ENCODE peak calls at places on chromosome 19, in four cellular contexts. C is H1, K is H9, O is mesenchymal stem cell. Z is an unnamed sample.

GRCh38 chr19:35318679-35319448 is 10.1 kb upstream of the CD22 start:
- DNase-seq in K (peak), C (no peak), O (peak), Z (no peak)

GRCh38 chr19:45492627-45493470 is 4.0 kb downstream of the RTN2 start:
- DNase-seq in C (no peak), O (peak), K (peak), Z (peak)

GRCh38 chr19:30393046-30393445 is 20.9 kb downstream of the ZNF536 start:
- DNase-seq in O (no peak), K (no peak), C (no peak), Z (no peak)

GRCh38 chr19:13090511-13091231 is 12.0 kb downstream of the LYL1 start:
- DNase-seq in O (no peak), K (no peak), C (no peak), Z (no peak)

GRCh38 chr19:31515931-31516330 is 166.7 kb upstream of the TSHZ3 start:
- DNase-seq in O (peak), C (no peak), K (no peak), Z (no peak)

GRCh38 chr19:34317311-34317927 is 47.6 kb upstream of the GPI start:
- DNase-seq in C (no peak), K (no peak), O (peak), Z (peak)

GRCh38 chr19:45558399-45558878 is 26.2 kb downstream of the OPA3 start:
- DNase-seq in C (no peak), K (peak), O (peak), Z (peak)

GRCh38 chr19:14545716-14546082 is 16.3 kb downstream of the TECR start:
- DNase-seq in O (no peak), C (no peak), K (no peak), Z (no peak)

GRCh38 chr19:23283925-23284324 is 33.7 kb upstream of the ZNF724 start:
- DNase-seq in K (peak), C (peak), O (peak), Z (peak)

GRCh38 chr19:35791814-35792279 is 16.5 kb downstream of the ARHGAP33 start:
- DNase-seq in O (no peak), K (no peak), C (no peak), Z (no peak)

GRCh38 chr19:32613008-32613407 is 32.0 kb downstream of the PDCD5 start:
- DNase-seq in K (no peak), O (no peak), C (no peak), Z (no peak)

GRCh38 chr19:21910318-21910717 is 74.3 kb upstream of the ZNF43 start:
- DNase-seq in K (no peak), O (no peak), C (no peak), Z (no peak)

GRCh38 chr19:21065336-21065735 is 16.7 kb upstream of the ZNF714 start:
- DNase-seq in O (no peak), C (no peak), K (no peak), Z (no peak)

GRCh38 chr19:48969276-48970138 is 4.4 kb downstream of the FTL start:
- DNase-seq in K (peak), O (peak), C (no peak), Z (peak)

GRCh38 chr19:55275851-55276719 is 3.8 kb downstream of the HSPBP1 start:
- DNase-seq in C (no peak), K (no peak), O (no peak), Z (no peak)

GRCh38 chr19:32471095-32471494 is 65.5 kb downstream of the DPY19L3 start:
- DNase-seq in K (no peak), O (no peak), C (no peak), Z (no peak)

GRCh38 chr19:8517551-8518442 is 3.8 kb upstream of the ZNF414 start:
- DNase-seq in O (peak), K (no peak), C (no peak), Z (peak)

GRCh38 chr19:50791594-50792245 is 1.5 kb downstream of the ACP4 start:
- DNase-seq in K (no peak), C (no peak), O (no peak), Z (no peak)

GRCh38 chr19:51489113-51489512 is 10.8 kb downstream of the CEACAM18 start:
- DNase-seq in O (no peak), C (no peak), K (no peak), Z (no peak)

GRCh38 chr19:13241321-13242104 is 91.3 kb downstream of the IER2 start:
- DNase-seq in O (no peak), C (no peak), K (peak), Z (no peak)

GRCh38 chr19:49132974-49133609 is 13.7 kb downstream of the PPFIA3 start:
- DNase-seq in O (no peak), C (no peak), K (peak), Z (peak)

GRCh38 chr19:51552996-51553725 is 17.9 kb upstream of the ZNF175 start:
- DNase-seq in C (peak), K (peak), O (peak), Z (peak)

DNA sequence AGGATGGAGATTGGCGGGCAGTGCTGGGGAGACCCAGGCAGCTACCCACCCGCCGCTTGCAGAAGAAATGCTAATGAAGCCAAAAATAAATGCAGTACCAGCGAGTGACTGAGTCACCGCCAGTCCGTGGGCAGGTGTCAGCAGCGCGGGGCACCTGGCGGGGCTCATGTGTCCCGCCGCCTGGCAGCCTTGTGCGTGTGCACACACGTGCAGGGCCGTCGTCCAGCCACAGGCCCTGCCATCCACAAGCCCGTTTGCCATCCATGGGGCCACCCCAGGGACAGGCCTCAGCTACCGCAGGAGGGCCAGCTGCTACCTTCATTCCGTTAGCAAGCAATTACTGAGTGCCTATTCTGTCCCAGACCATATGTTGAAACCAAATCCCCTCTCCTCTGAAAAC is 20.5 kb downstream of the NCAN start:
- DNase-seq in O (no peak), C (no peak), K (no peak), Z (no peak)
- H3K23ac ChIP-seq in O (no peak), C (no peak), K (no peak), Z (no peak)

GRCh38 chr19:4511300-4512054 is 6.8 kb downstream of the PLIN4 start:
- DNase-seq in O (no peak), C (no peak), K (no peak), Z (no peak)
- H3K9ac ChIP-seq in O (no peak), C (no peak), K (no peak), Z (no peak)

GRCh38 chr19:11130824-11131455 is 24.6 kb downstream of the SPC24 start:
- DNase-seq in K (peak), C (no peak), O (peak), Z (peak)
- H3K4ac ChIP-seq in K (no peak), C (no peak), O (no peak), Z (no peak)

DNA sequence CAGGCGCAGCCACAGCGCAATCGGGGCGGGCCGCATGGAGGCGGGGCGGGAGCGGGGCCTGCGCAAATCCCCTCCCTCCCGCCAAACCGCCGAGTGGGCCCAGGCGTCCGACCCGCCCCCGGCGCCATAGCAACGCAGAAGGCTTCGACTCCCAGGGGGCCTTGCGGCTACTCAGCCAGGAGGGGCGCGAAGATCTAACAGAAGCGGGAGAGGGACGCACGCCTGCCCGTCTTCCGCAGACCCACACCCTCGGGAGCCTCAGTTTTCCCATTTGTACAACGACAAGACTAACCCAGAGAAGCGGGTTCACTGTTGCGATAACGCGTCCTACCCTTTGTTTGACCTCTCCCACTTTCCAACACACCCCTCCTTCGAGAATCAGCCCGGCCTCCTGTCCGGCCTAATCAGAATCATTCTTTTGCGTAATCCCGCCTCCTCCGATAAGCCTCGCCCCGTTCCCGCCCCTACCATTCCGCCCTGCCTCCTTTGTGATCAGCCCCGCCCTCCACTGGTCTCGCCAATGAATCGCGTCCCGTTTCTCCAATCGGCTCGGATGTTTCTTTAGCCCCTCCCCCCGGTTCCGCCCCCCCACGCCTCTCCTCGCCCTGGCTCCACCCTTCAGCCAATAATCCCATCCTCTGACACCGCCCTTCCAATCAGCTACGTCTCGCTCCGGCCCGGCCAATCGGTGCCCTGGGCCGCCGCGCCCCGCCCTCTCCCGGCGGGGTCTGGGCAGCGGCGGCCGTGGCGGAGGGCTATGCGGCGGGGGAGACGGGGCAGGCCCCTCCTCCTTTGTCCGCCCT is at the start of gene PCSK4:
- DNase-seq in K (peak), O (peak), C (peak), Z (peak)
- H3K23ac ChIP-seq in K (no peak), O (no peak), C (no peak), Z (no peak)

GRCh38 chr19:16477311-16477710 is 5.5 kb upstream of the EPS15L1 start:
- DNase-seq in K (no peak), O (no peak), C (no peak), Z (no peak)

DNA sequence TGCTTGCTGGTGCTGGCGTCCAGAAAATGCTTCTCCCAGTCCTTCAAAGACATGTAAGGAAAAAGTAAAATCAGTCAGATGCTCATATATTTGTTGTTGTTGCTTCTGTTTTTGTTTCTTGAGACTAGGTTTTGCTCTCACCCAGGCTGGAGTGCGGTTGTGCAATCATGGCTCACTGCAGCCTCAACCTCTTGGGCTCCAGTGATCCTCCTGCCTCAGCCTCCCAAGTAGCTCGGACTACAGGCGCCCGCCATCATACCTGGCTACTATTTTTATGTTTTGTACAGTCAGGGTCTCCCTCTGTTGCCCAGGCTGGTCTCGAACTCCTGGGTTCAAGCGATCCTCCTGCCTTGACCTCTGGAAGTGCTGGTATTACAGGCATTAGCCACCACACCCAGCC is 11.0 kb upstream of the EPS15L1 start:
- DNase-seq in O (no peak), K (no peak), C (no peak), Z (no peak)
- H3K9ac ChIP-seq in O (no peak), K (no peak), C (no peak), Z (no peak)

DNA sequence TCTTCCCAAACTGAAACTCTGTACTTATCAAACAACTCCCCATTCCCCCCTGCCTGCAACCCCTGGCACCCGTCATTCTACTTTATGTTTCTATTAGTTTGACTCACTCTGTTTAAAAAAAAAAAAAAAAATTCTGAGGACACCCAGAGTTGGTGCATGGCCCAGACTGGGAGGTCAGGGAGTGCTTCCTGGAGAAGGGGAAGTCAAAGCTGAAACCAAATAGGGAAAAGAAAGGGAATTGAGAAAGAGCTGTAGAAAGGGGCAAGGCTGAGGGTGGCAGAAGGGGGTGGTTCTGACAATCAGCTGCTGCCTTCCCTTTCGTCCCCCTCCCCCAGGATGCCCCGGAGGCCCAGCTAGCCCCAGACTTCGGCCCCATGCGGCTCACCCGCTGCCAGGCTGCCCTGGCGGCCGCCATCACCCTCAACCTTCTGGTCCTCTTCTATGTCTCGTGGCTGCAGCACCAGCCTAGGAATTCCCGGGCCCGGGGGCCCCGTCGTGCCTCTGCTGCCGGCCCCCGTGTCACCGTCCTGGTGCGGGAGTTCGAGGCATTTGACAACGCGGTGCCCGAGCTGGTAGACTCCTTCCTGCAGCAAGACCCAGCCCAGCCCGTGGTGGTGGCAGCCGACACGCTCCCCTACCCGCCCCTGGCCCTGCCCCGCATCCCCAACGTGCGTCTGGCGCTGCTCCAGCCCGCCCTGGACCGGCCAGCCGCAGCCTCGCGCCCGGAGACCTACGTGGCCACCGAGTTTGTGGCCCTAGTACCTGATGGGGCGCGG is 9.0 kb upstream of the STRN4 start:
- DNase-seq in O (peak), K (no peak), C (no peak), Z (no peak)
- H3K4ac ChIP-seq in O (no peak), K (no peak), C (no peak), Z (no peak)

Z was measured in mesendoderm.